ENCODE peak calls at places on chromosome 5, in six cellular contexts. H is brain microvascular endothelial cell, F is A549, E is heart right ventricle, C is IMR-90, N is psoas muscle. J is an unnamed sample.
A peak's percentile ranks its signal among the peaks of the same experiment; 100 is the strongest.

GRCh38 chr5:91033370-91033769 is 349.7 kb downstream of the ARRDC3 start:
- DNase-seq in H (no peak), F (no peak), E (no peak), C (no peak), N (no peak), J (no peak)

GRCh38 chr5:53858700-53859456 is 298.4 kb downstream of the NDUFS4 start:
- DNase-seq in H (no peak), F (no peak), E (no peak), C (no peak), N (no peak), J (no peak)

GRCh38 chr5:169121631-169122420 is 179.1 kb downstream of the SLIT3 start:
- DNase-seq in H (peak; percentile 93), F (no peak), E (no peak), C (no peak), N (no peak), J (no peak)

GRCh38 chr5:33795532-33795931 is 96.3 kb downstream of the ADAMTS12 start:
- DNase-seq in H (no peak), F (no peak), E (no peak), C (no peak), N (no peak), J (no peak)

GRCh38 chr5:172940242-172941066 is 18.8 kb upstream of the RPL26L1 start:
- DNase-seq in H (no peak), F (no peak), E (no peak), C (no peak), N (no peak), J (no peak)

GRCh38 chr5:17224858-17225436 is 7.5 kb downstream of the BASP1 start:
- DNase-seq in H (peak; percentile 39), F (no peak), E (no peak), C (peak; percentile 82), N (no peak), J (no peak)

GRCh38 chr5:80054682-80055081 is 19.5 kb downstream of the THBS4 start:
- DNase-seq in H (peak; percentile 43), F (no peak), E (no peak), C (peak; percentile 53), N (no peak), J (no peak)

GRCh38 chr5:34474573-34475021 is 181.5 kb upstream of the RAI14 start:
- DNase-seq in H (peak; percentile 44), F (peak; percentile 57), E (no peak), C (peak; percentile 77), N (no peak), J (no peak)

GRCh38 chr5:7565559-7565958 is 169.6 kb downstream of the ADCY2 start:
- DNase-seq in H (no peak), F (no peak), E (no peak), C (no peak), N (no peak), J (no peak)

GRCh38 chr5:115954144-115954543 is 8.1 kb upstream of the LVRN start:
- DNase-seq in H (no peak), F (no peak), E (no peak), C (no peak), N (no peak), J (no peak)

GRCh38 chr5:2298746-2299145 is 416.0 kb upstream of the IRX4 start:
- DNase-seq in H (no peak), F (no peak), E (no peak), C (no peak), N (no peak), J (no peak)

GRCh38 chr5:171093598-171093997 is 215.4 kb upstream of the TLX3 start:
- DNase-seq in H (no peak), F (no peak), E (no peak), C (peak; percentile 3), N (no peak), J (no peak)

GRCh38 chr5:124654418-124654817 is 92.0 kb downstream of the ZNF608 start:
- DNase-seq in H (no peak), F (no peak), E (no peak), C (no peak), N (no peak), J (no peak)

GRCh38 chr5:136776022-136776927 is 410.9 kb upstream of the TRPC7 start:
- DNase-seq in H (no peak), F (no peak), E (no peak), C (peak; percentile 44), N (no peak), J (no peak)

GRCh38 chr5:167993771-167994170 is 297.7 kb upstream of the WWC1 start:
- DNase-seq in H (no peak), F (no peak), E (no peak), C (no peak), N (no peak), J (no peak)

GRCh38 chr5:132446621-132447020 is 44.0 kb downstream of the IRF1 start:
- DNase-seq in H (no peak), F (no peak), E (peak; percentile 88), C (peak; percentile 75), N (peak; percentile 77), J (peak; percentile 74)

GRCh38 chr5:150289551-150290390 is at the start of gene CAMK2A:
- DNase-seq in H (no peak), F (no peak), E (no peak), C (no peak), N (no peak), J (no peak)

GRCh38 chr5:80607832-80608231 is 37.8 kb upstream of the ANKRD34B start:
- DNase-seq in H (no peak), F (no peak), E (no peak), C (no peak), N (no peak), J (no peak)

GRCh38 chr5:122565331-122565730 is 209.5 kb upstream of the SNX2 start:
- DNase-seq in H (no peak), F (no peak), E (no peak), C (no peak), N (no peak), J (no peak)

GRCh38 chr5:102930244-102930643 is 175.1 kb downstream of the PAM start:
- DNase-seq in H (no peak), F (no peak), E (no peak), C (no peak), N (no peak), J (no peak)

GRCh38 chr5:138503487-138504270 is 38.4 kb downstream of the EGR1 start:
- DNase-seq in H (peak; percentile 33), F (peak; percentile 86), E (peak; percentile 47), C (peak; percentile 75), N (no peak), J (no peak)

GRCh38 chr5:5804834-5805233 is 382.4 kb downstream of the ICE1 start:
- DNase-seq in H (no peak), F (no peak), E (no peak), C (no peak), N (no peak), J (no peak)

GRCh38 chr5:119031905-119032304 is 39.0 kb upstream of the DMXL1 start:
- DNase-seq in H (peak; percentile 5), F (no peak), E (no peak), C (no peak), N (no peak), J (no peak)

GRCh38 chr5:124022966-124023365 is 511.0 kb downstream of the CSNK1G3 start:
- DNase-seq in H (no peak), F (no peak), E (no peak), C (no peak), N (no peak), J (no peak)

GRCh38 chr5:7886849-7887460 is 18.0 kb downstream of the MTRR start:
- DNase-seq in H (no peak), F (peak; percentile 40), E (no peak), C (peak; percentile 72), N (no peak), J (no peak)

DNA sequence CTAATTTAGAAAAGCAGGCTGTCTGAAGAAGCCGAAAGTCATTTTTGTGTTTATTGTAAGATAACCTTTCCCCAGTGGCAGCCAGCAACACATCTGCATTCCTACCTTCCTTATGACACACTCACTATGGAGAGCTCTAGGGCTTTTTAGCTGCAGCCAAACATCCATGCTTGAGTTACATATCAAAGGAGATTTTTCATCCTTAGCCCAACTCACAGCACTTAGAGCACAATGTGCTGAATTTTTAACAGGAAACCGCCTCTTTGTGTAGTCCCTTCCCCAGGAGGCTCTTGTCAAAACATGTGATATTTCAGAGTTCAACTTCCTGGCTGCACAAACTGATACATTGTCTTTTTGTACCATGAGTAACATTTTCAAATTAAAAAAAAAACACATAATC is 379.2 kb downstream of the CTNND2 start:
- DNase-seq in H (no peak), F (no peak), E (no peak), C (no peak), N (no peak), J (no peak)
- H3K27ac ChIP-seq in H (no peak overlapping the region), F (no peak overlapping the region), E (no peak overlapping the region), C (no peak overlapping the region), N (no peak overlapping the region), J (no peak overlapping the region)

GRCh38 chr5:160192424-160192823 is 36.9 kb upstream of the FABP6 start:
- DNase-seq in H (no peak), F (no peak), E (no peak), C (no peak), N (no peak), J (no peak)

GRCh38 chr5:160198148-160198545 is 31.2 kb upstream of the FABP6 start:
- DNase-seq in H (no peak), F (no peak), E (no peak), C (no peak), N (no peak), J (no peak)

GRCh38 chr5:160199410-160199911 is 29.8 kb upstream of the FABP6 start:
- DNase-seq in H (peak; percentile 35), F (peak; percentile 77), E (peak; percentile 44), C (peak; percentile 23), N (peak; percentile 74), J (peak; percentile 75)

GRCh38 chr5:160198886-160199409 is 30.4 kb upstream of the FABP6 start:
- DNase-seq in H (no peak), F (no peak), E (no peak), C (no peak), N (no peak), J (no peak)

DNA sequence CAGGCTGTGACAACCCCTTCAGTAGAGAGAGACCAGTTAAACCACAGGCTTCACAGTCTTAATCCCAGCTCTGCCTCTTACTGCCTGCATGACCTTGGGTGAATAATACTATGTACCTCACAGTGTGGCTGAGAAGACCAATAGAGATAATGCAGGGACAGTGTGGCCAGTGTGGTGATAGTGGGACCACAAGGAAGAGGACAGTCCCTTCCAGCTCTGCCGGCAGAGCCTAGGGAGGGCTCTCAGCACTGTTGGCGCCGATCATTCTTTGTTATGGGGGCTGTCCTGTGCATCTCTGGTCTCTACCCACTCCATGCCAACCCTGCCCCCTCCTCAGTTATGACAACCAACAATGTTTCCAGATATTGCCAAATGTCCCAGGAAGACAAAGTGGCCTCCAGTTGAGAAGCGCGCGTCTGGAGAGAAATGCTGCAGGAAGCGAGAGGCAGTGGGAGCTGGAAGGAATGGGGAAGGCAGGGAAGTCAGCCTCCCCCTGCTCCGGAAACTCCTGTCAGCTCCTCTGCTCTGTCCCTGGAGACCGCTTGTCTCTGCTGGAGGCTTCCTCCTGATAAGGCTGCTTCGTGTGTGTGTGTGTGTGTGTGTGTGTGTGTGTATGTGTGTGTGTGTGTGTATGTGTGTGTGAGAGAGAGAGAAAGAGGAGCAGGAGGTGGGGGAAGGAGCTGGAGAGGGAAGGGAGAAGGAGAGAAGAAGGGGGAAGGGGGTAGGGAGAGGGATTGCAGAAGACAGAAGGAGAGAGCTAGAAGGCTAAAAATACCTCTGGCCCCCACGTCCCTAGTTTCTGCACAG is 31.8 kb upstream of the FABP6 start:
- DNase-seq in H (peak; percentile 85), F (no peak), E (peak; percentile 69), C (peak; percentile 44), N (no peak), J (no peak)
- H3K4me3 ChIP-seq in H (no peak overlapping the region), F (no peak overlapping the region), E (no peak overlapping the region), C (no peak overlapping the region), N (no peak overlapping the region), J (no peak overlapping the region)

GRCh38 chr5:107485184-107485583 is 185.6 kb downstream of the EFNA5 start:
- DNase-seq in H (no peak), F (no peak), E (no peak), C (no peak), N (no peak), J (no peak)
- TF ChIP-seq CTCF in H (no peak), F (no peak), E (no peak), C (no peak), N (no peak), J (no peak)

GRCh38 chr5:135153661-135154060 is 119.6 kb upstream of the PITX1 start:
- DNase-seq in H (no peak), F (no peak), E (no peak), C (no peak), N (no peak), J (no peak)
- H3K27ac ChIP-seq in H (no peak overlapping the region), F (peak overlapping the region; percentile 4), E (no peak overlapping the region), C (no peak overlapping the region), N (no peak overlapping the region), J (no peak overlapping the region)

J was measured in pancreas.